ENCODE peak calls at places on chromosomes 5 and 9, in nine cellular contexts. N is neuronal stem cell; V is NCI-H2081 treated with DMSO at 0.1 percent for 48 hours; B is KBM-7; A is cardiac fibroblast; F is stomach; E is NCI-H1436; R is effector memory CD4-positive, alpha-beta T cell; W is left lung. D is an unnamed sample.
A peak's percentile ranks its signal among the peaks of the same experiment; 100 is the strongest.

GRCh38 chr5:127298036-127298429 is 7.4 kb downstream of the MEGF10 start:
- DNase-seq in W (no peak), E (no peak), R (no peak), B (no peak), F (no peak), A (no peak), V (no peak), N (no peak), D (no peak)

GRCh38 chr9:71936066-71936465 is 24.6 kb downstream of the C9orf85 start:
- DNase-seq in A (peak; percentile 22), N (no peak), F (no peak), R (no peak), B (no peak), V (no peak), W (no peak), E (no peak), D (no peak)

GRCh38 chr9:13857521-13857920 is 456.4 kb downstream of the NFIB start:
- DNase-seq in A (peak; percentile 79), F (no peak), W (no peak), B (no peak), V (no peak), N (no peak), R (no peak), E (no peak), D (no peak)

GRCh38 chr5:58451732-58452565 is 7.9 kb downstream of the PLK2 start:
- DNase-seq in W (no peak), B (no peak), F (no peak), R (no peak), V (no peak), A (peak; percentile 41), N (no peak), E (no peak), D (no peak)

GRCh38 chr9:33250458-33250995 is 10.6 kb downstream of the SPINK4 start:
- DNase-seq in N (no peak), E (no peak), V (no peak), W (no peak), B (no peak), F (no peak), A (peak; percentile 69), R (no peak), D (no peak)

GRCh38 chr5:15026944-15027343 is 155.4 kb upstream of the ANKH start:
- DNase-seq in N (no peak), A (no peak), B (no peak), F (no peak), W (no peak), E (no peak), R (no peak), V (no peak), D (no peak)

GRCh38 chr9:137650259-137650658 is 31.5 kb downstream of the EHMT1 start:
- DNase-seq in E (no peak), F (no peak), R (no peak), V (no peak), N (no peak), A (no peak), W (no peak), B (no peak), D (no peak)

GRCh38 chr9:68500457-68501158 is 40.1 kb downstream of the TMEM252 start:
- DNase-seq in V (no peak), B (no peak), A (no peak), E (no peak), F (no peak), N (no peak), W (no peak), R (no peak), D (no peak)

GRCh38 chr5:117110548-117110947 is 535.9 kb upstream of the SEMA6A start:
- DNase-seq in N (no peak), E (no peak), W (no peak), B (no peak), F (no peak), V (no peak), R (no peak), A (no peak), D (no peak)

GRCh38 chr5:154461531-154461930 is 15.7 kb downstream of the SAP30L start:
- DNase-seq in F (no peak), N (no peak), A (peak; percentile 79), B (no peak), V (no peak), E (peak; percentile 29), R (no peak), W (no peak), D (no peak)

GRCh38 chr9:91191443-91192378 is 170.0 kb downstream of the AUH start:
- DNase-seq in W (no peak), R (no peak), E (no peak), F (no peak), N (no peak), B (no peak), A (no peak), V (no peak), D (no peak)

GRCh38 chr5:124678478-124678877 is 68.0 kb downstream of the ZNF608 start:
- DNase-seq in W (no peak), N (no peak), E (no peak), R (no peak), B (no peak), F (no peak), A (no peak), V (no peak), D (no peak)

GRCh38 chr5:176734756-176735342 is 75.5 kb upstream of the UNC5A start:
- DNase-seq in N (no peak), W (peak; percentile 13), B (no peak), V (no peak), E (no peak), F (no peak), A (no peak), R (no peak), D (peak; percentile 33)

GRCh38 chr5:159469496-159470370 is 139.4 kb upstream of the IL12B start:
- DNase-seq in N (no peak), B (no peak), F (no peak), A (no peak), V (no peak), E (peak; percentile 39), W (no peak), R (no peak), D (no peak)

GRCh38 chr5:59598547-59598874 is 295.0 kb downstream of the PDE4D start:
- DNase-seq in A (no peak), W (no peak), R (no peak), B (peak; percentile 34), V (no peak), N (no peak), E (no peak), F (no peak), D (no peak)

GRCh38 chr9:114317665-114318357 is 5.1 kb upstream of the ORM1 start:
- DNase-seq in V (no peak), A (peak; percentile 71), R (no peak), E (no peak), B (peak; percentile 18), F (no peak), W (peak; percentile 4), N (no peak), D (no peak)

GRCh38 chr9:14515564-14516198 is 177.6 kb downstream of the ZDHHC21 start:
- DNase-seq in N (no peak), F (no peak), W (no peak), V (peak; percentile 97), R (no peak), B (no peak), A (no peak), E (no peak), D (peak; percentile 60)

GRCh38 chr9:111298111-111298510 is 31.9 kb downstream of the OR2K2 start:
- DNase-seq in N (no peak), W (no peak), F (no peak), E (no peak), B (no peak), A (peak; percentile 21), V (no peak), R (no peak), D (no peak)

GRCh38 chr5:69374911-69375446 is 5.4 kb downstream of the RAD17 start:
- DNase-seq in V (no peak), W (no peak), N (no peak), R (no peak), E (no peak), F (no peak), A (no peak), B (no peak), D (no peak)

GRCh38 chr9:91834740-91835139 is 115.3 kb downstream of the ROR2 start:
- DNase-seq in N (no peak), B (no peak), R (no peak), W (no peak), V (no peak), E (no peak), F (no peak), A (no peak), D (no peak)

GRCh38 chr5:61329729-61330128 is 2.3 kb upstream of the ZSWIM6 start:
- DNase-seq in F (no peak), A (peak; percentile 32), R (no peak), E (no peak), B (peak; percentile 46), V (no peak), N (no peak), W (no peak), D (no peak)

GRCh38 chr9:112921549-112921948 is 30.9 kb upstream of the SLC46A2 start:
- DNase-seq in V (no peak), B (peak; percentile 66), R (no peak), F (no peak), W (no peak), E (peak; percentile 2), A (peak; percentile 72), N (no peak), D (no peak)

GRCh38 chr5:39919876-39920275 is 495.1 kb upstream of the DAB2 start:
- DNase-seq in V (no peak), E (no peak), A (peak; percentile 58), F (no peak), W (no peak), N (no peak), R (no peak), B (no peak), D (no peak)

GRCh38 chr5:148972958-148973357 is 89.9 kb downstream of the SH3TC2 start:
- DNase-seq in F (peak; percentile 35), A (peak; percentile 87), R (no peak), B (no peak), V (no peak), W (peak; percentile 52), E (no peak), N (no peak), D (no peak)

GRCh38 chr9:34362614-34363013 is 14.1 kb downstream of the MYORG start:
- DNase-seq in E (no peak), F (peak; percentile 10), N (no peak), W (no peak), R (no peak), B (no peak), A (no peak), V (no peak), D (peak; percentile 29)

GRCh38 chr5:143653766-143654282 is 158.1 kb upstream of the HMHB1 start:
- DNase-seq in B (no peak), W (no peak), A (peak; percentile 32), V (no peak), E (no peak), F (no peak), N (no peak), R (no peak), D (no peak)

GRCh38 chr5:73233461-73234151 is 60.6 kb downstream of the TMEM174 start:
- DNase-seq in V (no peak), W (no peak), E (no peak), R (no peak), A (no peak), N (peak; percentile 74), F (no peak), B (no peak), D (peak; percentile 87)

GRCh38 chr5:139749242-139749641 is 46.4 kb upstream of the PSD2 start:
- DNase-seq in W (no peak), N (no peak), V (no peak), F (no peak), E (no peak), R (no peak), A (no peak), B (no peak), D (no peak)

GRCh38 chr9:811101-811531 is 30.4 kb upstream of the DMRT1 start:
- DNase-seq in N (no peak), A (peak; percentile 19), E (no peak), R (no peak), B (no peak), V (no peak), F (no peak), W (peak; percentile 76), D (no peak)

GRCh38 chr5:33841829-33842228 is 50.0 kb downstream of the ADAMTS12 start:
- DNase-seq in A (peak; percentile 39), V (no peak), E (no peak), W (no peak), B (no peak), R (no peak), F (no peak), N (no peak), D (no peak)

GRCh38 chr5:132132138-132132537 is 58.5 kb downstream of the CSF2 start:
- DNase-seq in B (no peak), F (no peak), R (no peak), V (no peak), A (peak; percentile 21), W (no peak), E (no peak), N (no peak), D (no peak)